ENCODE peak calls at places on chromosomes 7 and 10, in six cellular contexts. B, N, A, D, I and E are unnamed samples.

GRCh38 chr7:78149787-78150186 is 351.2 kb downstream of the PHTF2 start:
- DNase-seq in D (peak; percentile 55), B (peak; percentile 85), I (no peak), A (no peak), N (no peak), E (no peak)

GRCh38 chr7:96497567-96497966 is 175.7 kb upstream of the SLC25A13 start:
- DNase-seq in B (no peak), N (no peak), D (no peak), A (no peak), I (no peak), E (no peak)

GRCh38 chr10:28997736-28998135 is 291.1 kb upstream of the LYZL1 start:
- DNase-seq in N (no peak), D (no peak), A (peak; percentile 74), I (no peak), B (peak; percentile 16), E (no peak)

GRCh38 chr7:88452648-88453047 is 146.0 kb upstream of the STEAP4 start:
- DNase-seq in A (no peak), B (no peak), D (no peak), N (no peak), I (no peak), E (no peak)

GRCh38 chr7:66627876-66628360 is 763 bp upstream of the KCTD7 start:
- DNase-seq in D (no peak), A (peak; percentile 93), N (no peak), I (no peak), B (no peak), E (no peak)

GRCh38 chr7:128705891-128706333 is 33.2 kb upstream of the CALU start:
- DNase-seq in B (peak; percentile 25), A (peak; percentile 67), I (no peak), D (peak; percentile 53), N (no peak), E (no peak)

GRCh38 chr7:91455411-91455810 is 191.2 kb downstream of the FZD1 start:
- DNase-seq in I (no peak), B (no peak), N (no peak), D (no peak), A (no peak), E (no peak)

GRCh38 chr10:77393411-77393810 is 244.2 kb downstream of the KCNMA1 start:
- DNase-seq in N (no peak), D (no peak), A (no peak), I (no peak), B (no peak), E (no peak)

GRCh38 chr10:124176309-124177179 is 83.1 kb upstream of the CHST15 start:
- DNase-seq in N (no peak), B (no peak), D (peak; percentile 62), I (no peak), A (no peak), E (no peak)

GRCh38 chr10:102435529-102436233 is 3.3 kb upstream of the CUEDC2 start:
- DNase-seq in B (no peak), N (no peak), A (no peak), D (no peak), I (no peak), E (peak; percentile 66)

GRCh38 chr10:117684673-117685211 is 142.2 kb downstream of the EMX2 start:
- DNase-seq in B (no peak), A (no peak), I (no peak), N (no peak), D (no peak), E (no peak)

GRCh38 chr10:130553846-130554245 is 417.7 kb downstream of the GLRX3 start:
- DNase-seq in I (no peak), N (no peak), D (no peak), B (no peak), A (no peak), E (peak; percentile 19)

GRCh38 chr7:153532321-153532720 is 519.9 kb upstream of the DPP6 start:
- DNase-seq in D (no peak), N (no peak), A (no peak), B (no peak), I (no peak), E (no peak)

GRCh38 chr7:55209366-55209765 is 155.8 kb upstream of the LANCL2 start:
- DNase-seq in N (no peak), A (peak; percentile 81), B (no peak), I (no peak), D (no peak), E (no peak)

GRCh38 chr7:822692-823276 is 9.5 kb upstream of the SUN1 start:
- DNase-seq in I (no peak), A (no peak), N (no peak), D (no peak), B (no peak), E (peak; percentile 68)

GRCh38 chr7:69633122-69633892 is 35.0 kb downstream of the AUTS2 start:
- DNase-seq in N (no peak), D (no peak), I (no peak), B (no peak), A (no peak), E (no peak)

GRCh38 chr10:103765981-103766380 is 89.4 kb downstream of the SH3PXD2A start:
- DNase-seq in N (no peak), B (peak; percentile 12), A (no peak), D (no peak), I (no peak), E (no peak)

GRCh38 chr7:102260856-102261255 is 25.8 kb upstream of the SH2B2 start:
- DNase-seq in D (peak; percentile 53), B (peak; percentile 68), N (no peak), I (no peak), A (peak; percentile 49), E (no peak)

GRCh38 chr10:49654036-49654693 is 25.3 kb upstream of the C10orf53 start:
- DNase-seq in D (no peak), N (no peak), I (no peak), B (no peak), A (no peak), E (peak; percentile 22)

GRCh38 chr10:113073549-113074189 is 123.6 kb downstream of the TCF7L2 start:
- DNase-seq in D (peak; percentile 98), I (peak; percentile 49), A (peak; percentile 89), N (no peak), B (peak; percentile 97), E (peak; percentile 88)

GRCh38 chr10:30820282-30820991 is 190.9 kb upstream of the LYZL2 start:
- DNase-seq in A (no peak), B (peak; percentile 95), D (peak; percentile 57), I (no peak), N (no peak), E (no peak)

GRCh38 chr7:101924171-101924570 is 106.7 kb downstream of the CUX1 start:
- DNase-seq in A (peak; percentile 32), I (no peak), D (peak; percentile 91), N (no peak), B (peak; percentile 86), E (no peak)

GRCh38 chr10:104406715-104407517 is 53.3 kb downstream of the CFAP58 start:
- DNase-seq in N (no peak), D (peak; percentile 2), I (no peak), B (peak; percentile 50), A (no peak), E (no peak)

GRCh38 chr10:5614081-5614721 is 52.2 kb downstream of the ASB13 start:
- DNase-seq in B (peak; percentile 60), A (peak; percentile 39), I (no peak), D (peak; percentile 28), N (no peak), E (no peak)

GRCh38 chr7:2209146-2209960 is 23.4 kb downstream of the MAD1L1 start:
- DNase-seq in D (peak; percentile 70), B (peak; percentile 68), A (no peak), N (peak; percentile 58), I (peak; percentile 39), E (peak; percentile 83)

GRCh38 chr10:47101807-47102206 is 190.6 kb downstream of the PTPN20 start:
- DNase-seq in N (no peak), B (no peak), I (no peak), A (no peak), D (no peak), E (no peak)

GRCh38 chr10:51894752-51895151 is 195.4 kb upstream of the CSTF2T start:
- DNase-seq in N (no peak), D (peak; percentile 69), I (no peak), B (peak; percentile 73), A (no peak), E (no peak)

GRCh38 chr10:131215776-131216175 is 95.7 kb downstream of the TCERG1L start:
- DNase-seq in N (no peak), I (no peak), D (no peak), B (no peak), A (no peak), E (no peak)

DNA sequence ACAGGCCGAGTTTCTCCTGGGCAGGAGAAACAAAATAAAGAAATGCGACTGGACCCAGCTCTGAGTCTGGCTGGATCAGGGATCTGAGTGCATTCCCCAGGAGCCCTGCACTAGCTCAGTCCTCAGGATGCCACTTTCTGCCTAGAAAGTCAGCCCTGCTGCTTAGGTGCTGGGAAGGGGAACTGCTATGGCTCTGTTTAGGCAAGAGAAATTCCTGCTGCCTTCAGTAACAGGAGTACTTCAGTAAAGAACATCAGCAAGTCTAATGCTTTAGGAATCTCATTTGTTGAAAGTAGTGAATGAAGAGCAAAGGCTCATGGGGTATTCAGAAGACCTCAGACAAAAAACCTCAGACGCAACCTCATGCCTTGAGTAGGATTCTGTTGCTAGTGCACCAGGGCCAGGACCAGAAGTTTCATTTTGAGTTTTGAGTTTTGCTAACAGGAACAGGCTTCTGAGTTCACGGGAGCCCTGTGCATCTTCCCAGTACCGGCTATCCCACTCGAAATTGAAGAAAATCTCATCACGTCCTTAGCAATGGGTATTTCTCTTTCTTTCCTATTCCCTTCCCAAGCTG is 170.8 kb upstream of the CDCA7L start:
- DNase-seq in I (no peak), A (no peak), N (no peak), D (no peak), B (peak; percentile 63), E (peak; percentile 5)
- H3K14ac ChIP-seq in I (no peak overlapping the region), A (no peak overlapping the region), N (no peak overlapping the region), D (no peak overlapping the region), B (no peak overlapping the region), E (no peak overlapping the region)

GRCh38 chr10:9076066-9076465 is 1021.6 kb downstream of the GATA3 start:
- DNase-seq in D (no peak), A (no peak), N (no peak), I (no peak), B (no peak), E (no peak)
- H3K14ac ChIP-seq in D (no peak overlapping the region), A (no peak overlapping the region), N (no peak overlapping the region), I (no peak overlapping the region), B (no peak overlapping the region), E (no peak overlapping the region)

GRCh38 chr7:151391358-151391730 is 18.5 kb downstream of the WDR86 start:
- DNase-seq in D (no peak), A (no peak), B (no peak), I (no peak), N (no peak), E (no peak)
- H3K14ac ChIP-seq in D (no peak overlapping the region), A (no peak overlapping the region), B (no peak overlapping the region), I (no peak overlapping the region), N (no peak overlapping the region), E (no peak overlapping the region)

DNA sequence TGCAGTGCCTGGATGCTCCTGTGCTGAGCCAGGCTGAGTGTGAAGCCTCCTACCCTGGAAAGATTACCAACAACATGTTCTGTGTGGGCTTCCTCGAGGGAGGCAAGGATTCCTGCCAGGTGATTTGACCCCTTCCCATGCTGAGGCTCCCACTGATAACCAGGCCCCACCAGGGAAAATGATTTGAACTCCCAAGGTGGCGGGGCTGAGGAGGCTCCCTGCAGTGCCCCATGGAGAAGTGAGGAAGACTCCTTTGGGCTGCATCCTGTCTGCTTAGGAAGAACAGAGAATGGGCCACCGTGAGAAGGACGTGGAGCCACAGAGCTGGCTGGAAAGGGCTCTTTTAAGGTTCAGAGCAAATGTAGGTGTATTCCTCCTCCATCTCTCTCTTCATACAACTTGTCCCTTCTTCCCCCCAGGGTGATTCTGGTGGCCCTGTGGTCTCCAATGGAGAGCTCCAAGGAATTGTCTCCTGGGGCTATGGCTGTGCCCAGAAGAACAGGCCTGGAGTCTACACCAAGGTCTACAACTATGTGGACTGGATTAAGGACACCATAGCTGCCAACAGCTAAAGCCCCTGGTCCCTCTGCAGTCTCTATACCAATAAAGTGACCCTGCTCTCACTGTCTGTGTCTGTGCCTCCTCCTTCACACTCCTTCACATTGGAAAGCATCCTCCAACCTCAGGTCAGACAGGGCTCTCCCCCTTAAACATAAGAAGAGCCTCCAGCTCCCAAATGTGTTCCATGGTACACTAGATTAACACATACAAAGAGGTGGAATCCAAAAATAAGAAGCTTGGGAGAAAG is 3.4 kb downstream of the PRSS2 start:
- DNase-seq in B (no peak), I (no peak), D (no peak), N (no peak), A (no peak), E (no peak)
- H3K14ac ChIP-seq in B (no peak overlapping the region), I (no peak overlapping the region), D (no peak overlapping the region), N (no peak overlapping the region), A (no peak overlapping the region), E (no peak overlapping the region)